ENCODE peak calls at places on chromosomes 2 and 18, in five cellular contexts. V is hepatocyte, P is HCT116, I is OCI-LY7, N is GM23248. W is an unnamed sample.

GRCh38 chr2:158921599-158922408 is 46.6 kb upstream of the TANC1 start:
- DNase-seq in V (no peak), P (no peak), I (no peak), N (no peak), W (no peak)

GRCh38 chr18:50666536-50666935 is 106.6 kb downstream of the MAPK4 start:
- DNase-seq in V (no peak), P (no peak), I (no peak), N (no peak), W (no peak)

GRCh38 chr18:32298289-32298688 is 108.5 kb downstream of the MEP1B start:
- DNase-seq in V (no peak), P (no peak), I (no peak), N (peak; percentile 25), W (no peak)

GRCh38 chr2:134776836-134777235 is 58.0 kb upstream of the TMEM163 start:
- DNase-seq in V (no peak), P (no peak), I (no peak), N (no peak), W (no peak)

GRCh38 chr2:157460384-157460837 is 16.5 kb upstream of the CYTIP start:
- DNase-seq in V (peak; percentile 56), P (no peak), I (no peak), N (peak; percentile 10), W (no peak)

GRCh38 chr2:204611017-204611631 is 65.8 kb downstream of the PARD3B start:
- DNase-seq in V (peak; percentile 28), P (no peak), I (no peak), N (no peak), W (no peak)

GRCh38 chr2:46430413-46430812 is 49.0 kb upstream of the TMEM247 start:
- DNase-seq in V (no peak), P (no peak), I (no peak), N (no peak), W (no peak)

GRCh38 chr2:5777089-5777488 is 84.9 kb downstream of the SOX11 start:
- DNase-seq in V (peak; percentile 53), P (no peak), I (no peak), N (no peak), W (no peak)

GRCh38 chr2:117179405-117179804 is 635.1 kb upstream of the DDX18 start:
- DNase-seq in V (no peak), P (no peak), I (no peak), N (no peak), W (no peak)

GRCh38 chr18:378039-378438 is 110.2 kb upstream of the THOC1 start:
- DNase-seq in V (no peak), P (no peak), I (no peak), N (no peak), W (no peak)

GRCh38 chr2:10385933-10386773 is 62.0 kb downstream of the ODC1 start:
- DNase-seq in V (no peak), P (no peak), I (no peak), N (peak; percentile 83), W (no peak)

GRCh38 chr2:12325806-12326205 is 390.9 kb upstream of the TRIB2 start:
- DNase-seq in V (peak; percentile 60), P (no peak), I (no peak), N (no peak), W (no peak)

GRCh38 chr2:135561925-135562324 is 30.6 kb downstream of the R3HDM1 start:
- DNase-seq in V (no peak), P (no peak), I (no peak), N (no peak), W (no peak)

GRCh38 chr18:56068030-56068671 is 480.2 kb upstream of the TCF4 start:
- DNase-seq in V (no peak), P (no peak), I (no peak), N (peak; percentile 69), W (no peak)

GRCh38 chr2:216775043-216775453 is 79.7 kb upstream of the IGFBP5 start:
- DNase-seq in V (peak; percentile 77), P (peak; percentile 4), I (no peak), N (peak; percentile 97), W (no peak)

GRCh38 chr18:5620284-5620683 is 76.5 kb upstream of the EPB41L3 start:
- DNase-seq in V (no peak), P (no peak), I (no peak), N (peak; percentile 82), W (no peak)

GRCh38 chr2:148814853-148815419 is 60.1 kb upstream of the KIF5C start:
- DNase-seq in V (no peak), P (no peak), I (no peak), N (peak; percentile 32), W (no peak)
- TF ChIP-seq EZH2phosphoT487 in V (no peak), P (no peak), I (no peak), N (no peak), W (no peak)

DNA sequence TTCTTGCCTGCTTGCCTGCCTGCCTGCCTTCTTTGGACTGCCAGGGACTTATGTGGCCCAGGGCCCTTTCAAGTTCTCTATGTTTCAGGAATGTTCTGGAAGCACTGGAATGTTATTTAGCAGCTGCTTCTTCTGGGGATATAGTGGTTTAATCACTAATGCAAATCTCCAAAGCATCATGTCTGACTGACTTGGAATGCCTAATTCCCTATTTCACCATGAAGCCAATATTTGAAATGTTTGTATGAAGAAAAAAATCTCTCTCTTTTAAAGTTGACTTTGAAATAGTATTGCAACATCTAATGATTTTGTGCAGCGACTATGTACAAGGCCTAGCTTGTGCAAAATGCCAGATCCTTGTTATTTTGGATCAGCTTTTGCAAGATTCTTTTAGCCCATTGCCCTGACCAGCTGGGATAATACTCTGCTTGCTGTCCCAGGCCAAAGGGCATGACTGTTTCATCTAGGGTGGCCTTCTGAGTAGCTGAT is 204.6 kb downstream of the RND3 start:
- DNase-seq in V (no peak), P (no peak), I (no peak), N (peak; percentile 30), W (no peak)
- TF ChIP-seq EZH2phosphoT487 in V (no peak), P (no peak), I (no peak), N (no peak), W (no peak)

GRCh38 chr2:54770676-54771075 is 47.2 kb downstream of the EML6 start:
- DNase-seq in V (no peak), P (no peak), I (no peak), N (no peak), W (no peak)
- TF ChIP-seq EZH2phosphoT487 in V (no peak), P (no peak), I (no peak), N (no peak), W (no peak)

GRCh38 chr2:70784320-70784719 is 6.1 kb downstream of the FIGLA start:
- DNase-seq in V (no peak), P (no peak), I (no peak), N (no peak), W (no peak)
- TF ChIP-seq EZH2phosphoT487 in V (no peak), P (no peak), I (no peak), N (no peak), W (no peak)

DNA sequence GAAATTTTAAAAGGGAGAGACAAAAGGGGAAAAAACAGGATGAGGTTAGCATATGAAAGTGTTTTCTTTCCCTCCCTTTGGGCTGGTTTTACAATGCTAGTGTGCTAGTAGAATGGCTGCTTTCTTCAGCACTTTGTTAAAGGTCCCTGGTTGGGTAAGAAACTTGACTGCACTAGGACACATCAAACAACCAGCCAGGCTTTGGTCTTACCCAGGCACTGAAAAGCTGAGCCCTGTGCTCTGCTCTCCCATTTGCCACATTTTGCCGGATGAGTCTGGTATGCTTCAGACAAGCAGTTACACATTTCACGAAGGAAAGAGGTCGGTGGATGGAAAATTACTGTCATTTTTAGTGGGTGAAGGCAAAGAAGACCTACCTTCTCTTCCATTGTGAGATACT is 242.0 kb downstream of the DPP10 start:
- DNase-seq in V (no peak), P (no peak), I (no peak), N (no peak), W (no peak)
- TF ChIP-seq EZH2phosphoT487 in V (no peak), P (no peak), I (no peak), N (no peak), W (no peak)

DNA sequence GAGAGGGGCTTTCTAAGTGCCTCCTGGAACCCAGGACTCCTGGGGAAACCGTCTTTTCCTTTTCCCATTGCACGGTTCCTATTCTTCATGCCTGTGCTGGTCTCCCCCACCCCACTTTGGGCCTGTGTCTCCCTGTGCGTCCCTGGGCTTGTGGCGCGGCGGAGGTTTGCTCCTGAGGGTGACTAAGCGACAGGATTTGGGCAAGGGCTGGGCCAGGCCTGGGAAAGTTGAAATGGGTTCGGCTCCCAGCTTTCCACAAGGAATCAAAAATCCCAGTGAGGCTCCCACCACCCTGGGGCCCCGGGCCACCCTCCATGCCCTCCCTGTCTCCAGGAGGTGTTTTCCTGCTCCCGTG is 197.7 kb downstream of the NDUFA10 start:
- DNase-seq in V (no peak), P (no peak), I (no peak), N (no peak), W (no peak)
- TF ChIP-seq EZH2phosphoT487 in V (no peak), P (no peak), I (no peak), N (no peak), W (no peak)

GRCh38 chr18:48989304-48990284 is 38.8 kb upstream of the SMAD7 start:
- DNase-seq in V (no peak), P (no peak), I (no peak), N (no peak), W (no peak)

GRCh38 chr18:48991299-48992055 is 40.7 kb upstream of the SMAD7 start:
- DNase-seq in V (no peak), P (no peak), I (peak; percentile 33), N (no peak), W (no peak)

GRCh38 chr18:48988508-48989303 is 37.9 kb upstream of the SMAD7 start:
- DNase-seq in V (no peak), P (no peak), I (no peak), N (no peak), W (no peak)

GRCh38 chr18:48992133-48992532 is 41.4 kb upstream of the SMAD7 start:
- DNase-seq in V (no peak), P (no peak), I (no peak), N (no peak), W (no peak)

GRCh38 chr18:48990497-48991298 is 39.9 kb upstream of the SMAD7 start:
- DNase-seq in V (peak; percentile 75), P (no peak), I (no peak), N (peak; percentile 92), W (no peak)
- TF ChIP-seq EZH2phosphoT487 in V (no peak), P (no peak), I (no peak), N (no peak), W (no peak)

DNA sequence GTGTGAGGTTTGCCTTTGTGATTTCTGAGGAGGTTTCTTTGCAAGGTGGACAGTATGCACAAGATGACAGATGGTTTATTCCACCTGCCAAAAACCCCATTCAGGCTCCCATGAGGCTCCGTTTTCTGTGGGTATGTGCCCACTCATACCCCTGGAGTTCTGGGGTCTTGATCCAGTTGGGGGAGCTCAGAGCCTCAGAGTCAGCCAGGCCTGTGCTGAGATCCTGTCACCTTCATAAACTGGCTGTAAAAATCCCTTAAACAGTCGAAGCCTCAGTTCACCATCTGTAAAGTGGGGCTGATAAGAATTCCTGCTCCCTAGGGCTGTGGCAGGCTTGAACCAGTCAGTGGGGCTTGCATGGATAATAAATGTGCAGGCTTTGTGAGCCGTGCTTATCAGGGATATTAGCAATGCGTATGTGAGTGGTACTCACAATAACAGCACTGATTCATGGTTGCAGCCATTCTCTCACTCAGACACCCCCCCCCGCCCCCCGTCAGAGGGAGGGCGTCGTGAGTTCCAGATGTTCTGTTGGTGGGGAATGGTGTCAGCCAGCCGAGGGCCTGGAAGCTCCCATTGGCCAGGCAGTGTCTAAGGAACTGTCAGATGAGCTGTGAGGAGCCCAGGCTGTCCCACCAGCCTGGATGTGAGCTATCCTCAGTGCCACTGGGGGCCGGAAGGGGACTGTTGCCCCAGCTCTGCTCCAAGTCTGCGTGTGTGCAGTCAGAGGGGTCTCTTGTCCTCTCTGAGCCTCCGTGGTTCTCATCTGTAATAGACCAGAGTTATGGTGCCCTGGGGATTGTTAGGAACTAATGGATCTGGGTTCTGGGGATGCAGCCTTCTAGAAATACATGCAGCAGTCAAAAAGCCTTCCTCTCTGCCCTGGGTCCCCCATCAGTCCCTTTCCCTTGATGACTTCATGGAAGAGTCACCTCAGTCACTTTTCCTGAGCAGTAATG is 51.7 kb downstream of the KCNIP3 start:
- DNase-seq in V (peak; percentile 29), P (no peak), I (no peak), N (peak; percentile 55), W (no peak)
- TF ChIP-seq EZH2phosphoT487 in V (no peak), P (no peak), I (no peak), N (no peak), W (no peak)